ENCODE peak calls at places on chromosomes 12 and 14, in nine cellular contexts. One of them, this sample, is unnamed.

GRCh38 chr12:131639270-131639940 is 71.5 kb upstream of the SFSWAP start:
- DNase-seq in HCT116: no peak
- DNase-seq in A549: no peak
- DNase-seq in suprapubic skin: no peak
- DNase-seq in sigmoid colon: no peak
- DNase-seq in ovary: no peak
- DNase-seq in thyroid gland: no peak
- DNase-seq in testis: no peak
- DNase-seq in lower leg skin: no peak
- DNase-seq in this sample: no peak

GRCh38 chr12:107042801-107043200 is 50.5 kb downstream of the CRY1 start:
- DNase-seq in lower leg skin: no peak
- DNase-seq in ovary: no peak
- DNase-seq in testis: no peak
- DNase-seq in suprapubic skin: no peak
- DNase-seq in A549: no peak
- DNase-seq in sigmoid colon: no peak
- DNase-seq in HCT116: no peak
- DNase-seq in thyroid gland: no peak
- DNase-seq in this sample: no peak

GRCh38 chr14:50061664-50062437 is 54.5 kb downstream of the VCPKMT start:
- DNase-seq in suprapubic skin: no peak
- DNase-seq in sigmoid colon: no peak
- DNase-seq in HCT116: no peak
- DNase-seq in testis: peak; percentile 23
- DNase-seq in thyroid gland: no peak
- DNase-seq in lower leg skin: no peak
- DNase-seq in ovary: no peak
- DNase-seq in A549: no peak
- DNase-seq in this sample: peak; percentile 30

GRCh38 chr12:82182601-82183000 is 175.6 kb downstream of the CCDC59 start:
- DNase-seq in sigmoid colon: no peak
- DNase-seq in HCT116: no peak
- DNase-seq in thyroid gland: no peak
- DNase-seq in testis: no peak
- DNase-seq in lower leg skin: no peak
- DNase-seq in A549: no peak
- DNase-seq in ovary: no peak
- DNase-seq in suprapubic skin: no peak
- DNase-seq in this sample: peak; percentile 11

GRCh38 chr12:6180300-6181051 is 19.7 kb upstream of the CD9 start:
- DNase-seq in thyroid gland: peak; percentile 41
- DNase-seq in ovary: peak; percentile 88
- DNase-seq in lower leg skin: no peak
- DNase-seq in sigmoid colon: peak; percentile 80
- DNase-seq in testis: no peak
- DNase-seq in HCT116: peak; percentile 15
- DNase-seq in suprapubic skin: no peak
- DNase-seq in A549: no peak
- DNase-seq in this sample: peak; percentile 77

GRCh38 chr12:28446031-28446430 is 255.8 kb downstream of the CCDC91 start:
- DNase-seq in sigmoid colon: no peak
- DNase-seq in ovary: no peak
- DNase-seq in thyroid gland: no peak
- DNase-seq in HCT116: no peak
- DNase-seq in testis: no peak
- DNase-seq in suprapubic skin: no peak
- DNase-seq in A549: no peak
- DNase-seq in lower leg skin: no peak
- DNase-seq in this sample: no peak

GRCh38 chr12:124862768-124863408 is 776 bp downstream of the SCARB1 start:
- DNase-seq in A549: peak; percentile 47
- DNase-seq in sigmoid colon: no peak
- DNase-seq in lower leg skin: no peak
- DNase-seq in ovary: no peak
- DNase-seq in HCT116: no peak
- DNase-seq in thyroid gland: peak; percentile 46
- DNase-seq in suprapubic skin: no peak
- DNase-seq in testis: peak; percentile 60
- DNase-seq in this sample: no peak

GRCh38 chr12:7512528-7512927 is 9.0 kb upstream of the CD163 start:
- DNase-seq in thyroid gland: no peak
- DNase-seq in suprapubic skin: no peak
- DNase-seq in HCT116: peak; percentile 38
- DNase-seq in lower leg skin: peak; percentile 36
- DNase-seq in ovary: no peak
- DNase-seq in sigmoid colon: peak; percentile 62
- DNase-seq in testis: no peak
- DNase-seq in A549: peak; percentile 13
- DNase-seq in this sample: peak; percentile 19

GRCh38 chr12:65824314-65824563 is at the start of gene HMGA2:
- DNase-seq in suprapubic skin: peak; percentile 60
- DNase-seq in A549: no peak
- DNase-seq in sigmoid colon: peak; percentile 64
- DNase-seq in testis: no peak
- DNase-seq in lower leg skin: no peak
- DNase-seq in HCT116: peak; percentile 78
- DNase-seq in thyroid gland: peak; percentile 54
- DNase-seq in ovary: peak; percentile 25
- DNase-seq in this sample: no peak

GRCh38 chr12:38961683-38962082 is 56.3 kb upstream of the CPNE8 start:
- DNase-seq in suprapubic skin: no peak
- DNase-seq in A549: no peak
- DNase-seq in sigmoid colon: no peak
- DNase-seq in HCT116: no peak
- DNase-seq in lower leg skin: no peak
- DNase-seq in ovary: no peak
- DNase-seq in thyroid gland: no peak
- DNase-seq in testis: no peak
- DNase-seq in this sample: no peak

GRCh38 chr14:71554959-71555612 is 377.1 kb upstream of the RGS6 start:
- DNase-seq in thyroid gland: no peak
- DNase-seq in sigmoid colon: no peak
- DNase-seq in testis: no peak
- DNase-seq in lower leg skin: no peak
- DNase-seq in HCT116: no peak
- DNase-seq in suprapubic skin: no peak
- DNase-seq in A549: no peak
- DNase-seq in ovary: no peak
- DNase-seq in this sample: no peak

GRCh38 chr12:75951399-75952228 is 80.0 kb downstream of the PHLDA1 start:
- DNase-seq in testis: no peak
- DNase-seq in lower leg skin: no peak
- DNase-seq in suprapubic skin: no peak
- DNase-seq in sigmoid colon: no peak
- DNase-seq in HCT116: no peak
- DNase-seq in thyroid gland: no peak
- DNase-seq in ovary: no peak
- DNase-seq in A549: no peak
- DNase-seq in this sample: no peak

GRCh38 chr12:114671664-114672476 is 12.1 kb downstream of the TBX3 start:
- DNase-seq in lower leg skin: no peak
- DNase-seq in A549: no peak
- DNase-seq in HCT116: no peak
- DNase-seq in thyroid gland: peak; percentile 71
- DNase-seq in ovary: peak; percentile 44
- DNase-seq in testis: no peak
- DNase-seq in sigmoid colon: no peak
- DNase-seq in suprapubic skin: no peak
- DNase-seq in this sample: no peak
- TF ChIP-seq POLR2A in lower leg skin: no peak
- TF ChIP-seq POLR2A in A549: no peak
- TF ChIP-seq POLR2A in HCT116: no peak
- TF ChIP-seq POLR2A in thyroid gland: no peak
- TF ChIP-seq POLR2A in ovary: no peak
- TF ChIP-seq POLR2A in testis: no peak
- TF ChIP-seq POLR2A in sigmoid colon: no peak
- TF ChIP-seq POLR2A in suprapubic skin: no peak
- TF ChIP-seq POLR2A in this sample: no peak

GRCh38 chr12:132825089-132825488 is 3.6 kb downstream of the GOLGA3 start:
- DNase-seq in sigmoid colon: no peak
- DNase-seq in ovary: no peak
- DNase-seq in thyroid gland: no peak
- DNase-seq in HCT116: no peak
- DNase-seq in testis: no peak
- DNase-seq in A549: no peak
- DNase-seq in suprapubic skin: no peak
- DNase-seq in lower leg skin: no peak
- DNase-seq in this sample: no peak
- TF ChIP-seq POLR2A in sigmoid colon: no peak
- TF ChIP-seq POLR2A in ovary: no peak
- TF ChIP-seq POLR2A in thyroid gland: no peak
- TF ChIP-seq POLR2A in HCT116: no peak
- TF ChIP-seq POLR2A in testis: no peak
- TF ChIP-seq POLR2A in A549: no peak
- TF ChIP-seq POLR2A in suprapubic skin: no peak
- TF ChIP-seq POLR2A in lower leg skin: no peak
- TF ChIP-seq POLR2A in this sample: no peak

DNA sequence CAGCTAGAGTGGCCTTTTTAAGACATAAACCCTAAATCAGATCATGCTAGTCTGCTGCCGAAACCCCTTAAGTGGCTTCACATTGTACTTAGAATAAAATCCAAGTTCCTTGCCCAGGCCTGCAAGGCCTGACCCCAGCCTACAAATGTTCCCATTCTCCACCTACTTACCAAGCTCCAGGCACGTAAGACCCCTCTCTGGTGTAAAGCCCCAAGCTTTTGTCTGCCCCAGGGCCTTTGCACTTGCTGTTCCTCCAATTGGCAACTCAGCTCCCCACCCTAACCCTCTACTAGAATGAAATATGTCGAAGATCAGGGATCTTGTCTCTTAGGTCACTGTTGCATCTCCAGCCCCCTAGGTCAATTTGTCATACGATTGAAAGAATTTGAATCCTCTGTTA is 27.1 kb upstream of the MED13L start:
- DNase-seq in lower leg skin: no peak
- DNase-seq in ovary: no peak
- DNase-seq in sigmoid colon: no peak
- DNase-seq in testis: no peak
- DNase-seq in suprapubic skin: no peak
- DNase-seq in thyroid gland: no peak
- DNase-seq in HCT116: no peak
- DNase-seq in A549: no peak
- DNase-seq in this sample: no peak
- TF ChIP-seq POLR2A in lower leg skin: no peak
- TF ChIP-seq POLR2A in ovary: no peak
- TF ChIP-seq POLR2A in sigmoid colon: no peak
- TF ChIP-seq POLR2A in testis: no peak
- TF ChIP-seq POLR2A in suprapubic skin: no peak
- TF ChIP-seq POLR2A in thyroid gland: no peak
- TF ChIP-seq POLR2A in HCT116: no peak
- TF ChIP-seq POLR2A in A549: no peak
- TF ChIP-seq POLR2A in this sample: no peak

GRCh38 chr14:68787235-68787727 is 5.6 kb downstream of the ZFP36L1 start:
- DNase-seq in A549: no peak
- DNase-seq in lower leg skin: no peak
- DNase-seq in ovary: peak; percentile 61
- DNase-seq in suprapubic skin: no peak
- DNase-seq in testis: peak; percentile 61
- DNase-seq in thyroid gland: no peak
- DNase-seq in sigmoid colon: peak; percentile 85
- DNase-seq in HCT116: no peak
- DNase-seq in this sample: no peak

GRCh38 chr14:68788275-68789001 is 4.4 kb downstream of the ZFP36L1 start:
- DNase-seq in HCT116: no peak
- DNase-seq in ovary: no peak
- DNase-seq in testis: no peak
- DNase-seq in A549: no peak
- DNase-seq in thyroid gland: no peak
- DNase-seq in lower leg skin: no peak
- DNase-seq in suprapubic skin: no peak
- DNase-seq in sigmoid colon: no peak
- DNase-seq in this sample: no peak

GRCh38 chr14:68790656-68791077 is 2.2 kb downstream of the ZFP36L1 start:
- DNase-seq in A549: no peak
- DNase-seq in ovary: no peak
- DNase-seq in lower leg skin: no peak
- DNase-seq in thyroid gland: no peak
- DNase-seq in suprapubic skin: no peak
- DNase-seq in HCT116: no peak
- DNase-seq in testis: no peak
- DNase-seq in sigmoid colon: no peak
- DNase-seq in this sample: no peak

GRCh38 chr14:68789798-68790655 is 2.8 kb downstream of the ZFP36L1 start:
- DNase-seq in testis: peak; percentile 32
- DNase-seq in sigmoid colon: peak; percentile 80
- DNase-seq in thyroid gland: peak; percentile 39
- DNase-seq in lower leg skin: no peak
- DNase-seq in ovary: peak; percentile 38
- DNase-seq in A549: no peak
- DNase-seq in suprapubic skin: no peak
- DNase-seq in HCT116: no peak
- DNase-seq in this sample: no peak

GRCh38 chr14:68789002-68789797 is 3.7 kb downstream of the ZFP36L1 start:
- DNase-seq in sigmoid colon: peak; percentile 95
- DNase-seq in testis: peak; percentile 89
- DNase-seq in thyroid gland: peak; percentile 91
- DNase-seq in lower leg skin: peak; percentile 87
- DNase-seq in HCT116: no peak
- DNase-seq in suprapubic skin: peak; percentile 92
- DNase-seq in ovary: peak; percentile 65
- DNase-seq in A549: peak; percentile 45
- DNase-seq in this sample: no peak
- TF ChIP-seq POLR2A in sigmoid colon: no peak
- TF ChIP-seq POLR2A in testis: no peak
- TF ChIP-seq POLR2A in thyroid gland: no peak
- TF ChIP-seq POLR2A in lower leg skin: no peak
- TF ChIP-seq POLR2A in HCT116: no peak
- TF ChIP-seq POLR2A in suprapubic skin: no peak
- TF ChIP-seq POLR2A in ovary: no peak
- TF ChIP-seq POLR2A in A549: no peak
- TF ChIP-seq POLR2A in this sample: no peak

DNA sequence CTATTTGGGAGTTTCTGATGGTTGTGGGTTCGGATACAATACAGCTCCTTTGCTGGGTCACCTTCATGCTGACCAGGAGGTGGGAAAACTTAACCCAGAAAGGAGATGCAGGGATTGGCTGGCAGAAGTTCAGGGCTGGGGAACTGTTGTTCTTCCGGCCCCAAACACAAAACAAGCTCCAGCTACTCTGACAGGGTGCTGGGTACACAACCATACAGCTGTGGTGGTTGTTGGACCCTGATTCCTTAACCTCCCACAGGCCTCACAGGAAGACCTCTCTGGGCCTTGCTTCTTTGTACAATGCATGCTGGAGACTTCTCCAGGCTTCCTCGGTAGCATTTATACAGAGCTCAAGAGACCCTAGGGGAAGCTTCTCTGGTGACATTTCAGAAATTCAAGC is 47.6 kb downstream of the CPM start:
- DNase-seq in ovary: no peak
- DNase-seq in suprapubic skin: no peak
- DNase-seq in lower leg skin: no peak
- DNase-seq in HCT116: no peak
- DNase-seq in testis: no peak
- DNase-seq in sigmoid colon: no peak
- DNase-seq in thyroid gland: no peak
- DNase-seq in A549: no peak
- DNase-seq in this sample: no peak
- TF ChIP-seq POLR2A in ovary: no peak
- TF ChIP-seq POLR2A in suprapubic skin: no peak
- TF ChIP-seq POLR2A in lower leg skin: no peak
- TF ChIP-seq POLR2A in HCT116: no peak
- TF ChIP-seq POLR2A in testis: no peak
- TF ChIP-seq POLR2A in sigmoid colon: no peak
- TF ChIP-seq POLR2A in thyroid gland: no peak
- TF ChIP-seq POLR2A in A549: no peak
- TF ChIP-seq POLR2A in this sample: no peak

GRCh38 chr14:104115131-104115600 is 23.2 kb upstream of the KIF26A start:
- DNase-seq in A549: no peak
- DNase-seq in suprapubic skin: peak; percentile 46
- DNase-seq in sigmoid colon: no peak
- DNase-seq in thyroid gland: peak; percentile 1
- DNase-seq in lower leg skin: no peak
- DNase-seq in HCT116: no peak
- DNase-seq in testis: no peak
- DNase-seq in ovary: peak; percentile 8
- DNase-seq in this sample: no peak
- TF ChIP-seq POLR2A in A549: no peak
- TF ChIP-seq POLR2A in suprapubic skin: no peak
- TF ChIP-seq POLR2A in sigmoid colon: no peak
- TF ChIP-seq POLR2A in thyroid gland: no peak
- TF ChIP-seq POLR2A in lower leg skin: no peak
- TF ChIP-seq POLR2A in HCT116: no peak
- TF ChIP-seq POLR2A in testis: no peak
- TF ChIP-seq POLR2A in ovary: no peak
- TF ChIP-seq POLR2A in this sample: no peak